ENCODE peak calls at places on chromosome 11, in seven cellular contexts. T is spleen, I is mesendoderm, E is psoas muscle, M is Caco-2, W is cardiac muscle cell, R is GM23248. X is an unnamed sample.

GRCh38 chr11:64566042-64566914 is 24.7 kb upstream of the SLC22A12 start:
- DNase-seq in T (peak; percentile 75), R (peak; percentile 88), M (peak; percentile 99), W (peak; percentile 90), I (peak; percentile 96), E (peak; percentile 47), X (peak; percentile 75)

GRCh38 chr11:71940561-71941219 is 11.8 kb downstream of the RNF121 start:
- DNase-seq in M (no peak), R (peak; percentile 30), W (no peak), I (peak; percentile 14), E (no peak), T (no peak), X (no peak)

GRCh38 chr11:2574553-2575535 is 125.0 kb downstream of the KCNQ1OT1 start:
- DNase-seq in T (peak; percentile 66), M (peak; percentile 32), E (peak; percentile 5), R (no peak), W (peak; percentile 6), I (no peak), X (peak; percentile 45)

GRCh38 chr11:48124880-48125279 is 91.7 kb upstream of the OR4B1 start:
- DNase-seq in I (no peak), E (no peak), T (no peak), R (no peak), M (no peak), W (no peak), X (no peak)

GRCh38 chr11:71251761-71252433 is 480 bp downstream of the SHANK2 start:
- DNase-seq in M (peak; percentile 74), I (peak; percentile 57), T (peak; percentile 83), E (no peak), W (peak; percentile 13), R (peak; percentile 26), X (no peak)

GRCh38 chr11:69352715-69353325 is 58.9 kb downstream of the MYEOV start:
- DNase-seq in I (peak; percentile 52), T (no peak), R (peak; percentile 95), E (no peak), M (no peak), W (peak; percentile 74), X (peak; percentile 61)

GRCh38 chr11:110824912-110825311 is 112.7 kb upstream of the ARHGAP20 start:
- DNase-seq in T (no peak), W (no peak), M (no peak), R (no peak), E (no peak), I (no peak), X (no peak)

GRCh38 chr11:134555510-134555909 is 143.5 kb upstream of the B3GAT1 start:
- DNase-seq in E (no peak), M (peak; percentile 19), T (no peak), R (no peak), W (no peak), I (no peak), X (no peak)

GRCh38 chr11:28836285-28837081 is 728.3 kb downstream of the METTL15 start:
- DNase-seq in E (no peak), W (peak; percentile 95), I (peak; percentile 29), M (peak; percentile 34), R (peak; percentile 93), T (no peak), X (peak; percentile 72)

GRCh38 chr11:17102447-17102846 is 25.0 kb upstream of the RPS13 start:
- DNase-seq in T (no peak), M (no peak), R (peak; percentile 46), I (no peak), E (no peak), W (no peak), X (no peak)

GRCh38 chr11:46948378-46949131 is 12.0 kb downstream of the CSTPP1 start:
- DNase-seq in I (no peak), W (peak; percentile 60), M (no peak), T (no peak), E (no peak), R (peak; percentile 89), X (no peak)

GRCh38 chr11:88579466-88579865 is 241.9 kb upstream of the CTSC start:
- DNase-seq in W (no peak), R (no peak), M (no peak), I (peak; percentile 11), E (no peak), T (no peak), X (no peak)

GRCh38 chr11:119370486-119371046 is 10.9 kb downstream of the USP2 start:
- DNase-seq in W (no peak), I (peak; percentile 46), R (peak; percentile 40), E (peak; percentile 70), T (no peak), M (no peak), X (no peak)

GRCh38 chr11:9069861-9070470 is 21.4 kb downstream of the SCUBE2 start:
- DNase-seq in E (no peak), W (no peak), I (no peak), M (no peak), T (no peak), R (no peak), X (no peak)

DNA sequence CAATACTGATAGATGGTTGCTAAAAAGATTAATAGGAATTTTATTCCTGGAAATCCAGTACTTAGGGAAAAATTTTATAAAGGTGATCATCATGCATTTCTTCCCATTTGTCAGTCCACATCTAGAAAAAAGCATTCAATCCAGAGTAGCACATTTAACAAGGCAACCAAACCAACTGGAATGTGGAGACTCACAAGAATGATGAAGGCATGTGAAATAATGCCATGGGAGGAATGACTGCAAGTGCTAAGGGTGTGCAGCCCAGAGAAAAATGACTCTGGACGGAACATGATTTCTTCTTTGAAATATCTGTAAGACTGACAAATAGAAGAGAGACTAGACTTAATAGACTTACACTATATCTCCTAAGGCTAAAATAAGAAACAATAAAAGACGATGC is 33.8 kb downstream of the BLID start:
- DNase-seq in I (no peak), T (no peak), W (no peak), E (no peak), R (peak; percentile 62), M (no peak), X (no peak)
- H3K4me3 ChIP-seq in I (no peak overlapping the region), T (no peak overlapping the region), W (no peak overlapping the region), E (no peak overlapping the region), R (no peak overlapping the region), M (no peak overlapping the region), X (no peak overlapping the region)

GRCh38 chr11:19696073-19696472 is 16.6 kb upstream of the NAV2 start:
- DNase-seq in W (no peak), I (no peak), E (no peak), M (no peak), R (no peak), T (no peak), X (no peak)

GRCh38 chr11:19694796-19695345 is 17.8 kb upstream of the NAV2 start:
- DNase-seq in I (no peak), E (no peak), R (no peak), M (no peak), T (no peak), W (no peak), X (no peak)

GRCh38 chr11:19690885-19691284 is 21.8 kb upstream of the NAV2 start:
- DNase-seq in T (no peak), R (no peak), W (no peak), E (no peak), I (no peak), M (no peak), X (no peak)

GRCh38 chr11:19691815-19692214 is 20.8 kb upstream of the NAV2 start:
- DNase-seq in I (no peak), R (no peak), W (no peak), T (no peak), M (no peak), E (no peak), X (no peak)

GRCh38 chr11:19693146-19693545 is 19.5 kb upstream of the NAV2 start:
- DNase-seq in E (no peak), R (no peak), M (no peak), W (no peak), T (no peak), I (no peak), X (no peak)
- H3K4me3 ChIP-seq in E (no peak overlapping the region), R (no peak overlapping the region), M (no peak overlapping the region), W (no peak overlapping the region), T (no peak overlapping the region), I (no peak overlapping the region), X (no peak overlapping the region)

GRCh38 chr11:4186464-4187054 is 92.0 kb downstream of the RRM1 start:
- DNase-seq in E (no peak), I (no peak), M (no peak), W (no peak), R (no peak), T (no peak), X (no peak)
- H3K4me3 ChIP-seq in E (peak overlapping the region; percentile 75), I (no peak overlapping the region), M (peak overlapping the region; percentile 46), W (peak overlapping the region; percentile 45), R (peak overlapping the region; percentile 78), T (no peak overlapping the region), X (peak overlapping the region; percentile 44)

GRCh38 chr11:111911563-111912401 is at the start of gene CRYAB:
- DNase-seq in M (no peak), W (peak; percentile 79), R (peak; percentile 98), I (peak; percentile 62), E (peak; percentile 93), T (no peak), X (peak; percentile 68)

GRCh38 chr11:111906680-111907079 is 4.9 kb downstream of the CRYAB start:
- DNase-seq in E (no peak), W (no peak), R (no peak), I (no peak), M (no peak), T (no peak), X (no peak)

GRCh38 chr11:111910637-111911562 is 670 bp downstream of the CRYAB start:
- DNase-seq in R (peak; percentile 77), M (no peak), T (no peak), I (no peak), W (no peak), E (no peak), X (no peak)

GRCh38 chr11:111908639-111909305 is 2.8 kb downstream of the CRYAB start:
- DNase-seq in R (no peak), W (no peak), I (peak; percentile 41), T (no peak), E (no peak), M (no peak), X (no peak)

GRCh38 chr11:111909378-111909777 is 2.2 kb downstream of the CRYAB start:
- DNase-seq in T (no peak), R (no peak), M (no peak), E (no peak), W (no peak), I (peak; percentile 19), X (no peak)
- H3K4me3 ChIP-seq in T (no peak overlapping the region), R (peak overlapping the region; percentile 65), M (no peak overlapping the region), E (peak overlapping the region; percentile 82), W (no peak overlapping the region), I (no peak overlapping the region), X (no peak overlapping the region)

GRCh38 chr11:20342347-20343279 is 20.9 kb upstream of the HTATIP2 start:
- DNase-seq in I (peak; percentile 97), T (no peak), E (no peak), W (peak; percentile 22), M (no peak), R (no peak), X (no peak)
- H3K4me3 ChIP-seq in I (no peak overlapping the region), T (no peak overlapping the region), E (no peak overlapping the region), W (no peak overlapping the region), M (no peak overlapping the region), R (no peak overlapping the region), X (no peak overlapping the region)

GRCh38 chr11:62622476-62622875 is 690 bp upstream of the B3GAT3 start:
- DNase-seq in I (peak; percentile 83), M (no peak), E (no peak), R (no peak), T (no peak), W (no peak), X (no peak)
- H3K4me3 ChIP-seq in I (no peak overlapping the region), M (peak overlapping the region; percentile 15), E (peak overlapping the region; percentile 79), R (peak overlapping the region; percentile 90), T (peak overlapping the region; percentile 91), W (peak overlapping the region; percentile 50), X (no peak overlapping the region)

X was measured in RWPE2.